ENCODE peak calls at places on chromosome 14, in five cellular contexts. T is PC-3; W is CD8-positive, alpha-beta T cell; F is mucosa of descending colon; E is lower lobe of right lung. M is an unnamed sample.

GRCh38 chr14:94193776-94194175 is 19.7 kb downstream of the PPP4R4 start:
- DNase-seq in T (no peak), W (no peak), F (no peak), E (no peak), M (no peak)

GRCh38 chr14:104389326-104390220 is 190.0 kb upstream of the C14orf180 start:
- DNase-seq in T (no peak), W (peak; percentile 55), F (no peak), E (no peak), M (no peak)

GRCh38 chr14:58455593-58456265 is 28.2 kb downstream of the KIAA0586 start:
- DNase-seq in T (peak; percentile 100), W (no peak), F (no peak), E (no peak), M (no peak)

GRCh38 chr14:56570295-56570694 is 9.3 kb upstream of the TMEM260 start:
- DNase-seq in T (no peak), W (no peak), F (no peak), E (no peak), M (no peak)

GRCh38 chr14:87944987-87945604 is 47.9 kb downstream of the GALC start:
- DNase-seq in T (peak; percentile 66), W (no peak), F (no peak), E (no peak), M (peak; percentile 15)

GRCh38 chr14:65103150-65103760 is 938 bp upstream of the MAX start:
- DNase-seq in T (peak; percentile 29), W (peak; percentile 9), F (peak; percentile 44), E (no peak), M (peak; percentile 12)

GRCh38 chr14:33914676-33915516 is 36.0 kb downstream of the EGLN3 start:
- DNase-seq in T (peak; percentile 79), W (no peak), F (no peak), E (no peak), M (peak; percentile 19)

GRCh38 chr14:104647467-104648063 is 41.9 kb upstream of the INF2 start:
- DNase-seq in T (no peak), W (no peak), F (no peak), E (no peak), M (no peak)

GRCh38 chr14:22538671-22539228 is 50.3 kb downstream of the DAD1 start:
- DNase-seq in T (no peak), W (no peak), F (no peak), E (no peak), M (no peak)

GRCh38 chr14:65872536-65872935 is 460.0 kb downstream of the FUT8 start:
- DNase-seq in T (no peak), W (no peak), F (no peak), E (no peak), M (no peak)

GRCh38 chr14:63542231-63542999 is 762 bp downstream of the PPP2R5E start:
- DNase-seq in T (peak; percentile 15), W (peak; percentile 7), F (peak; percentile 47), E (peak; percentile 62), M (no peak)

GRCh38 chr14:53047302-53047701 is 96.5 kb upstream of the FERMT2 start:
- DNase-seq in T (no peak), W (no peak), F (no peak), E (no peak), M (no peak)

GRCh38 chr14:103846569-103847438 is 571 bp downstream of the PPP1R13B start:
- DNase-seq in T (peak; percentile 45), W (no peak), F (peak; percentile 38), E (peak; percentile 67), M (peak; percentile 35)

GRCh38 chr14:37970696-37971095 is 237.0 kb upstream of the SSTR1 start:
- DNase-seq in T (no peak), W (no peak), F (no peak), E (no peak), M (no peak)

GRCh38 chr14:102215522-102216250 is 76.0 kb downstream of the WDR20 start:
- DNase-seq in T (peak; percentile 61), W (no peak), F (no peak), E (no peak), M (no peak)

GRCh38 chr14:101839236-101839635 is 77.7 kb downstream of the PPP2R5C start:
- DNase-seq in T (no peak), W (no peak), F (no peak), E (no peak), M (no peak)

GRCh38 chr14:104115691-104116543 is 22.5 kb upstream of the KIF26A start:
- DNase-seq in T (peak; percentile 48), W (no peak), F (no peak), E (peak; percentile 69), M (no peak)

GRCh38 chr14:90060965-90061848 is 587 bp upstream of the KCNK13 start:
- DNase-seq in T (no peak), W (no peak), F (no peak), E (no peak), M (no peak)

GRCh38 chr14:104403421-104404220 is 175.9 kb upstream of the C14orf180 start:
- DNase-seq in T (no peak), W (no peak), F (no peak), E (no peak), M (no peak)

GRCh38 chr14:76867536-76868452 is 41.6 kb downstream of the LRRC74A start:
- DNase-seq in T (no peak), W (peak; percentile 39), F (no peak), E (peak; percentile 82), M (no peak)

GRCh38 chr14:76872796-76873432 is 46.7 kb downstream of the LRRC74A start:
- DNase-seq in T (peak; percentile 71), W (peak; percentile 73), F (peak; percentile 74), E (peak; percentile 71), M (peak; percentile 29)

GRCh38 chr14:76866469-76866868 is 40.3 kb downstream of the LRRC74A start:
- DNase-seq in T (no peak), W (no peak), F (no peak), E (no peak), M (no peak)

GRCh38 chr14:76868453-76869170 is 42.4 kb downstream of the LRRC74A start:
- DNase-seq in T (no peak), W (no peak), F (no peak), E (no peak), M (no peak)

GRCh38 chr14:76870146-76870545 is 43.9 kb downstream of the LRRC74A start:
- DNase-seq in T (peak; percentile 36), W (no peak), F (no peak), E (no peak), M (no peak)
- TF ChIP-seq CTCF in T (peak; percentile 62), W (no peak), F (no peak), E (no peak), M (peak; percentile 13)

GRCh38 chr14:73761621-73762355 is 47.6 kb upstream of the PNMA1 start:
- DNase-seq in T (no peak), W (no peak), F (no peak), E (no peak), M (peak; percentile 38)
- H3K4me1 ChIP-seq in T (peaks cover 42% of the 10 kb centered on the region), W (peaks cover 71% of the 10 kb centered on the region), F (peaks cover 74% of the 10 kb centered on the region), E (peaks cover 88% of the 10 kb centered on the region), M (peaks cover 35% of the 10 kb centered on the region)

GRCh38 chr14:106489112-106489881 is 962.9 kb downstream of the TMEM121 start:
- DNase-seq in T (no peak), W (no peak), F (no peak), E (no peak), M (no peak)

GRCh38 chr14:106490442-106490841 is 964.1 kb downstream of the TMEM121 start:
- DNase-seq in T (no peak), W (no peak), F (no peak), E (no peak), M (no peak)

GRCh38 chr14:106488293-106488692 is 961.9 kb downstream of the TMEM121 start:
- DNase-seq in T (no peak), W (no peak), F (no peak), E (no peak), M (no peak)

GRCh38 chr14:106493962-106494823 is 967.8 kb downstream of the TMEM121 start:
- DNase-seq in T (no peak), W (no peak), F (no peak), E (no peak), M (no peak)

GRCh38 chr14:106491851-106492250 is 965.5 kb downstream of the TMEM121 start:
- DNase-seq in T (peak; percentile 9), W (no peak), F (peak; percentile 19), E (no peak), M (peak; percentile 35)
- H3K9me3 ChIP-seq in T (peaks cover 7% of the 10 kb centered on the region), W (no peaks in the 10 kb centered on the region), F (no peaks in the 10 kb centered on the region), E (no peaks in the 10 kb centered on the region), M (no peaks in the 10 kb centered on the region)

GRCh38 chr14:100135784-100136183 is 23.7 kb downstream of the DEGS2 start:
- DNase-seq in T (no peak), W (no peak), F (no peak), E (no peak), M (no peak)
- TF ChIP-seq CTCF in T (no peak), W (no peak), F (no peak), E (no peak), M (no peak)

M was measured in MM.1S.